ENCODE peak calls at places on chromosomes 1 and 21, in eight cellular contexts. O is DMS 273 treated with DMSO at 0.1 percent for 48 hours, P is hepatocyte, W is HEK293T, D is endothelial cell, L is DMS153, U is iris pigment epithelial cell, S is hepatic stellate cell. K is an unnamed sample.

GRCh38 chr1:107964397-107965111 is 426 bp downstream of the VAV3 start:
- DNase-seq in O (no peak), P (peak), W (no peak), D (peak), L (peak), U (peak), S (no peak), K (peak)

GRCh38 chr21:36229181-36229580 is 72.6 kb downstream of the DOP1B start:
- DNase-seq in O (no peak), P (no peak), W (no peak), D (no peak), L (no peak), U (no peak), S (no peak), K (no peak)

GRCh38 chr1:77134359-77134758 is 84.9 kb downstream of the PIGK start:
- DNase-seq in O (no peak), P (no peak), W (no peak), D (no peak), L (no peak), U (no peak), S (no peak), K (peak)

GRCh38 chr1:28510350-28511223 is 4.7 kb downstream of the RCC1 start:
- DNase-seq in O (peak), P (no peak), W (no peak), D (no peak), L (no peak), U (peak), S (no peak), K (no peak)

GRCh38 chr1:37410080-37410479 is 64.3 kb upstream of the ZC3H12A start:
- DNase-seq in O (no peak), P (no peak), W (no peak), D (no peak), L (no peak), U (no peak), S (no peak), K (no peak)

GRCh38 chr1:15741183-15741850 is 982 bp upstream of the TMEM82 start:
- DNase-seq in O (peak), P (peak), W (peak), D (peak), L (peak), U (peak), S (peak), K (peak)

GRCh38 chr21:31977816-31978215 is 105.0 kb downstream of the HUNK start:
- DNase-seq in O (no peak), P (no peak), W (no peak), D (no peak), L (no peak), U (no peak), S (no peak), K (no peak)

GRCh38 chr1:182633657-182634281 is 29.6 kb upstream of the RGS16 start:
- DNase-seq in O (peak), P (no peak), W (no peak), D (no peak), L (peak), U (no peak), S (no peak), K (no peak)

GRCh38 chr1:226674892-226675719 is 64.0 kb downstream of the ITPKB start:
- DNase-seq in O (no peak), P (no peak), W (no peak), D (no peak), L (no peak), U (no peak), S (no peak), K (no peak)

GRCh38 chr1:182679684-182680083 is 4.7 kb downstream of the RGS8 start:
- DNase-seq in O (no peak), P (no peak), W (no peak), D (no peak), L (no peak), U (no peak), S (no peak), K (no peak)

GRCh38 chr1:27235827-27236226 is 1.4 kb downstream of the WDTC1 start:
- DNase-seq in O (no peak), P (peak), W (no peak), D (no peak), L (no peak), U (peak), S (peak), K (no peak)

GRCh38 chr1:7374761-7375160 is 396.3 kb upstream of the VAMP3 start:
- DNase-seq in O (no peak), P (no peak), W (no peak), D (no peak), L (no peak), U (no peak), S (no peak), K (no peak)

GRCh38 chr1:246146811-246147210 is 360.3 kb downstream of the SMYD3 start:
- DNase-seq in O (no peak), P (no peak), W (no peak), D (no peak), L (no peak), U (no peak), S (no peak), K (no peak)

GRCh38 chr1:29696656-29697390 is 460.5 kb downstream of the PTPRU start:
- DNase-seq in O (no peak), P (no peak), W (no peak), D (no peak), L (no peak), U (no peak), S (no peak), K (no peak)

GRCh38 chr1:110879758-110880606 is 7.0 kb downstream of the CD53 start:
- DNase-seq in O (no peak), P (no peak), W (no peak), D (no peak), L (no peak), U (no peak), S (no peak), K (no peak)

GRCh38 chr1:205056188-205056611 is 13.2 kb downstream of the CNTN2 start:
- DNase-seq in O (no peak), P (no peak), W (no peak), D (no peak), L (no peak), U (no peak), S (no peak), K (no peak)

GRCh38 chr21:33259428-33259827 is 6.7 kb upstream of the IL10RB start:
- DNase-seq in O (no peak), P (no peak), W (no peak), D (no peak), L (no peak), U (peak), S (no peak), K (no peak)

GRCh38 chr21:45432575-45433255 is 27.8 kb downstream of the COL18A1 start:
- DNase-seq in O (no peak), P (no peak), W (no peak), D (no peak), L (no peak), U (peak), S (peak), K (no peak)

GRCh38 chr1:109879881-109880525 is 30.6 kb upstream of the CSF1 start:
- DNase-seq in O (no peak), P (no peak), W (no peak), D (no peak), L (no peak), U (no peak), S (no peak), K (no peak)

GRCh38 chr1:25017436-25018109 is 87.5 kb upstream of the RUNX3 start:
- DNase-seq in O (no peak), P (no peak), W (no peak), D (no peak), L (no peak), U (no peak), S (peak), K (peak)

GRCh38 chr1:31707711-31708110 is 3.9 kb upstream of the COL16A1 start:
- DNase-seq in O (no peak), P (no peak), W (no peak), D (no peak), L (no peak), U (peak), S (peak), K (peak)

GRCh38 chr1:30460661-30461060 is 262.7 kb downstream of the MATN1 start:
- DNase-seq in O (no peak), P (no peak), W (no peak), D (no peak), L (no peak), U (no peak), S (no peak), K (no peak)

GRCh38 chr1:202112864-202113689 is 9.6 kb upstream of the GPR37L1 start:
- DNase-seq in O (no peak), P (peak), W (no peak), D (no peak), L (peak), U (no peak), S (peak), K (peak)

GRCh38 chr21:46100426-46100825 is 2.5 kb downstream of the COL6A2 start:
- DNase-seq in O (no peak), P (peak), W (no peak), D (no peak), L (no peak), U (peak), S (peak), K (peak)

GRCh38 chr1:153572569-153573015 is 6.9 kb upstream of the S100A2 start:
- DNase-seq in O (peak), P (peak), W (no peak), D (peak), L (peak), U (peak), S (peak), K (peak)

GRCh38 chr1:36771678-36772284 is 262.5 kb downstream of the GRIK3 start:
- DNase-seq in O (no peak), P (no peak), W (no peak), D (no peak), L (peak), U (no peak), S (no peak), K (no peak)

GRCh38 chr1:46489638-46490602 is at the start of gene DMBX1:
- DNase-seq in O (no peak), P (peak), W (peak), D (peak), L (peak), U (peak), S (peak), K (peak)

GRCh38 chr1:109728870-109729269 is 12.0 kb downstream of the GSTM3 start:
- DNase-seq in O (no peak), P (no peak), W (no peak), D (no peak), L (no peak), U (no peak), S (no peak), K (no peak)

GRCh38 chr1:215652371-215652770 is 85.3 kb downstream of the KCTD3 start:
- DNase-seq in O (no peak), P (no peak), W (no peak), D (no peak), L (no peak), U (no peak), S (no peak), K (no peak)

GRCh38 chr21:37780991-37781983 is 135.0 kb downstream of the KCNJ6 start:
- DNase-seq in O (no peak), P (no peak), W (no peak), D (no peak), L (no peak), U (no peak), S (no peak), K (no peak)

GRCh38 chr1:47587891-47588582 is 150.2 kb downstream of the FOXD2 start:
- DNase-seq in O (no peak), P (no peak), W (peak), D (peak), L (peak), U (no peak), S (peak), K (no peak)

GRCh38 chr1:7420706-7421105 is 350.4 kb upstream of the VAMP3 start:
- DNase-seq in O (no peak), P (no peak), W (no peak), D (no peak), L (no peak), U (no peak), S (no peak), K (no peak)

K was measured in AG20443.